ENCODE peak calls at places on chromosomes 6 and 20, in four cellular contexts. F is HepG2, Q is GM12878, I is K562. B is an unnamed sample.
A peak's percentile ranks its signal among the peaks of the same experiment; 100 is the strongest.

GRCh38 chr6:156131221-156131903 is 645.8 kb upstream of the ARID1B start:
- DNase-seq in F (no peak), Q (peak; percentile 1), I (no peak), B (no peak)

GRCh38 chr6:79076160-79076559 is 1.9 kb downstream of the PHIP start:
- DNase-seq in F (peak; percentile 3), Q (no peak), I (no peak), B (no peak)

GRCh38 chr20:57188576-57189079 is 77.8 kb downstream of the BMP7 start:
- DNase-seq in F (no peak), Q (no peak), I (no peak), B (no peak)

GRCh38 chr6:16238057-16238657 is at the start of gene GMPR:
- DNase-seq in F (no peak), Q (no peak), I (peak; percentile 96), B (peak; percentile 50)

GRCh38 chr20:33709398-33709797 is 10.7 kb downstream of the PXMP4 start:
- DNase-seq in F (no peak), Q (no peak), I (peak; percentile 88), B (no peak)

GRCh38 chr6:132643547-132643946 is 15.4 kb downstream of the TAAR1 start:
- DNase-seq in F (no peak), Q (no peak), I (no peak), B (no peak)

GRCh38 chr20:59945731-59946130 is 5.5 kb downstream of the FAM217B start:
- DNase-seq in F (no peak), Q (no peak), I (no peak), B (no peak)

GRCh38 chr6:14066782-14067406 is 50.7 kb upstream of the CD83 start:
- DNase-seq in F (peak; percentile 55), Q (no peak), I (peak; percentile 69), B (no peak)

GRCh38 chr6:129667034-129667433 is 42.9 kb downstream of the ARHGAP18 start:
- DNase-seq in F (no peak), Q (no peak), I (no peak), B (no peak)

GRCh38 chr20:60999256-60999655 is 252.8 kb upstream of the CDH4 start:
- DNase-seq in F (no peak), Q (no peak), I (no peak), B (no peak)

GRCh38 chr6:74277749-74278148 is 581.7 kb downstream of the CD109 start:
- DNase-seq in F (no peak), Q (no peak), I (no peak), B (no peak)

GRCh38 chr6:169700296-169700695 is 1.5 kb downstream of the WDR27 start:
- DNase-seq in F (no peak), Q (no peak), I (no peak), B (no peak)

GRCh38 chr6:135094403-135094821 is 39.8 kb upstream of the HBS1L start:
- DNase-seq in F (no peak), Q (no peak), I (no peak), B (no peak)

GRCh38 chr20:48983423-48984400 is 62.2 kb downstream of the ARFGEF2 start:
- DNase-seq in F (no peak), Q (no peak), I (no peak), B (no peak)

GRCh38 chr6:134937426-134937825 is 12.5 kb downstream of the ALDH8A1 start:
- DNase-seq in F (no peak), Q (no peak), I (no peak), B (no peak)

GRCh38 chr20:24998631-24999445 is 6.3 kb upstream of the APMAP start:
- DNase-seq in F (no peak), Q (no peak), I (no peak), B (no peak)

GRCh38 chr6:142374965-142375733 is 73.3 kb downstream of the ADGRG6 start:
- DNase-seq in F (peak; percentile 99), Q (no peak), I (no peak), B (no peak)

GRCh38 chr20:34579191-34579661 is 20.7 kb downstream of the MAP1LC3A start:
- DNase-seq in F (peak; percentile 45), Q (no peak), I (no peak), B (no peak)

GRCh38 chr20:40591104-40591503 is 97.9 kb downstream of the MAFB start:
- DNase-seq in F (no peak), Q (no peak), I (no peak), B (no peak)

GRCh38 chr6:47629954-47630353 is 68.4 kb upstream of the ADGRF4 start:
- DNase-seq in F (no peak), Q (no peak), I (no peak), B (no peak)

GRCh38 chr20:58614984-58615760 is 35.9 kb upstream of the STX16 start:
- DNase-seq in F (no peak), Q (no peak), I (no peak), B (no peak)

GRCh38 chr6:155434117-155434516 is 21.5 kb downstream of the NOX3 start:
- DNase-seq in F (no peak), Q (no peak), I (no peak), B (no peak)

GRCh38 chr6:27286141-27286540 is 25.9 kb downstream of the POM121L2 start:
- DNase-seq in F (peak; percentile 9), Q (no peak), I (no peak), B (no peak)

GRCh38 chr6:118712955-118713354 is 61.6 kb upstream of the CEP85L start:
- DNase-seq in F (no peak), Q (no peak), I (no peak), B (no peak)

GRCh38 chr6:131948221-131948661 is 2.9 kb downstream of the CCN2 start:
- DNase-seq in F (peak; percentile 50), Q (no peak), I (no peak), B (no peak)

GRCh38 chr6:100763617-100764016 is 117.5 kb downstream of the ASCC3 start:
- DNase-seq in F (no peak), Q (no peak), I (no peak), B (no peak)

GRCh38 chr20:57904706-57905105 is 194.9 kb upstream of the PMEPA1 start:
- DNase-seq in F (no peak), Q (no peak), I (no peak), B (no peak)

GRCh38 chr20:39651645-39652340 is 689.6 kb downstream of the DHX35 start:
- DNase-seq in F (no peak), Q (no peak), I (no peak), B (no peak)

GRCh38 chr20:4006640-4007039 is 8.7 kb downstream of the RNF24 start:
- DNase-seq in F (no peak), Q (no peak), I (no peak), B (no peak)

GRCh38 chr6:15247750-15248450 is 2.0 kb downstream of the JARID2 start:
- DNase-seq in F (peak; percentile 46), Q (no peak), I (peak; percentile 83), B (peak; percentile 55)

GRCh38 chr20:3420211-3420707 is 12.8 kb upstream of the DNAAF9 start:
- DNase-seq in F (no peak), Q (peak; percentile 78), I (no peak), B (no peak)

GRCh38 chr6:136114661-136115060 is 135.4 kb downstream of the MTFR2 start:
- DNase-seq in F (no peak), Q (no peak), I (no peak), B (no peak)

GRCh38 chr20:23061262-23061661 is 11.8 kb upstream of the THBD start:
- DNase-seq in F (no peak), Q (no peak), I (no peak), B (no peak)

GRCh38 chr6:43428112-43428570 is 800 bp downstream of the ABCC10 start:
- DNase-seq in F (no peak), Q (no peak), I (no peak), B (no peak)

GRCh38 chr6:151063339-151063738 is 176.4 kb upstream of the AKAP12 start:
- DNase-seq in F (no peak), Q (no peak), I (no peak), B (no peak)

GRCh38 chr6:150696156-150696555 is 96.5 kb downstream of the PLEKHG1 start:
- DNase-seq in F (no peak), Q (no peak), I (no peak), B (no peak)

GRCh38 chr20:33419140-33419974 is 18.0 kb upstream of the CDK5RAP1 start:
- DNase-seq in F (no peak), Q (no peak), I (peak; percentile 78), B (no peak)

GRCh38 chr20:53344891-53345290 is 248.7 kb downstream of the ZNF217 start:
- DNase-seq in F (no peak), Q (no peak), I (no peak), B (no peak)

GRCh38 chr6:106724848-106725247 is 95.5 kb downstream of the QRSL1 start:
- DNase-seq in F (no peak), Q (no peak), I (no peak), B (no peak)
- TF ChIP-seq USF2 in F (no peak), Q (no peak), I (no peak), B (no peak)

DNA sequence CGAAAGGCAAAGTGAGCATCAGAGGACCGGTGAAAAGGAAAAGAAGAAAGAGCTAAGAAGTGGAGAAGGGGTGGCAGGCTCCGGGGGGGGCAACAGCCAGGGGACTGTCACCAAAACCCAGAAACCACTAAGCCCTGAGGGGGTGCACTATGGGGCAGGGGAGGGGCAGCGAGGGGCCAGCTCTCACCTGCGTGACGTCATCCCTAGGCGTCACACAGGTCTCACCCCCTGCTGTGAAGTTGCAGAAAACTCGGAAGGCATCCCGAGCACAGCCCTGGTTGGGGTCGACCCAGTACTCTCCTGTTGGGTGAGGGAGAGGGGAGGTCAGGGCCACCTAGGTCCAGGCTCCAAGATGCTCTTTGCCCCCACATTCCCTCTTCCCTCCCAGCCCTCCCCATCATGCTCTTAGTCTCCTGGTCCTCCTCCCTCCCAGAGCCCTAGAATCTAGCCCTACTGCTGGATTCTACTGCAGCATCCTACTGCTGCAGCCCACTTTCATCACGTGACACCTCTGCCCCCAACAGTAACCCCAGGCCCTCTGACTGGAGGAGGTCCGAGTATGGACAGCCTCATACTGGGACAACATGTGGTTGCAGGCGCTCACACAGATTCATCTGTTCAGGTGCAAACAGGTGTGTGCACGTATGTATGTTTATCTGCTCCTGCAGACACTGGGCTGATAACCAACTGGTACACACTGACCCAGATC is 27.4 kb downstream of the COL11A2 start:
- DNase-seq in F (no peak), Q (no peak), I (no peak), B (peak; percentile 34)
- TF ChIP-seq SP1 in F (no peak), Q (no peak), I (no peak), B (no peak)

GRCh38 chr6:34953084-34954025 is 64.3 kb downstream of the ANKS1A start:
- DNase-seq in F (peak; percentile 97), Q (no peak), I (no peak), B (no peak)
- TF ChIP-seq NR2C2 in F (no peak), Q (no peak), I (no peak), B (no peak)

GRCh38 chr6:128310061-128310460 is 210.3 kb downstream of the PTPRK start:
- DNase-seq in F (no peak), Q (no peak), I (no peak), B (no peak)
- TF ChIP-seq USF2 in F (no peak), Q (no peak), I (no peak), B (no peak)

GRCh38 chr20:62685781-62686555 is 22.7 kb upstream of the NTSR1 start:
- DNase-seq in F (peak; percentile 24), Q (no peak), I (peak; percentile 54), B (no peak)
- TF ChIP-seq SP1 in F (no peak), Q (no peak), I (no peak), B (no peak)